ENCODE peak calls at places on chromosome 12, in four cellular contexts. One of them, this sample, is unnamed.

GRCh38 chr12:49872781-49873181 is 29.9 kb upstream of the BCDIN3D start:
- DNase-seq in KBM-7: no peak
- DNase-seq in NCI-H1092: no peak
- DNase-seq in frontal cortex: no peak
- DNase-seq in this sample: no peak

GRCh38 chr12:94229902-94230301 is 81.5 kb downstream of the PLXNC1 start:
- DNase-seq in KBM-7: no peak
- DNase-seq in frontal cortex: no peak
- DNase-seq in NCI-H1092: no peak
- DNase-seq in this sample: no peak

GRCh38 chr12:21219206-21219605 is 88.2 kb downstream of the SLCO1B1 start:
- DNase-seq in NCI-H1092: no peak
- DNase-seq in frontal cortex: no peak
- DNase-seq in KBM-7: no peak
- DNase-seq in this sample: no peak

GRCh38 chr12:26643532-26644315 is 189.3 kb downstream of the ITPR2 start:
- DNase-seq in NCI-H1092: no peak
- DNase-seq in frontal cortex: no peak
- DNase-seq in KBM-7: no peak
- DNase-seq in this sample: no peak

GRCh38 chr12:92064420-92064819 is 81.2 kb downstream of the BTG1 start:
- DNase-seq in frontal cortex: no peak
- DNase-seq in NCI-H1092: no peak
- DNase-seq in KBM-7: no peak
- DNase-seq in this sample: no peak

GRCh38 chr12:67457799-67458680 is 188.9 kb downstream of the CAND1 start:
- DNase-seq in KBM-7: peak
- DNase-seq in frontal cortex: no peak
- DNase-seq in NCI-H1092: no peak
- DNase-seq in this sample: no peak

GRCh38 chr12:46332260-46332659 is 40.3 kb downstream of the SLC38A2 start:
- DNase-seq in frontal cortex: no peak
- DNase-seq in NCI-H1092: no peak
- DNase-seq in KBM-7: no peak
- DNase-seq in this sample: no peak

GRCh38 chr12:18068355-18068754 is 21.6 kb downstream of the RERGL start:
- DNase-seq in frontal cortex: no peak
- DNase-seq in NCI-H1092: no peak
- DNase-seq in KBM-7: no peak
- DNase-seq in this sample: no peak

GRCh38 chr12:39605501-39605900 is 14.1 kb downstream of the ABCD2 start:
- DNase-seq in frontal cortex: no peak
- DNase-seq in NCI-H1092: no peak
- DNase-seq in KBM-7: no peak
- DNase-seq in this sample: no peak

GRCh38 chr12:106188249-106188648 is 49.5 kb upstream of the NUAK1 start:
- DNase-seq in frontal cortex: no peak
- DNase-seq in KBM-7: no peak
- DNase-seq in NCI-H1092: no peak
- DNase-seq in this sample: no peak

GRCh38 chr12:21527451-21528180 is 1.5 kb downstream of the SPX start:
- DNase-seq in frontal cortex: peak
- DNase-seq in KBM-7: peak
- DNase-seq in NCI-H1092: peak
- DNase-seq in this sample: peak

GRCh38 chr12:2169489-2169888 is 116.7 kb downstream of the CACNA1C start:
- DNase-seq in NCI-H1092: no peak
- DNase-seq in KBM-7: no peak
- DNase-seq in frontal cortex: no peak
- DNase-seq in this sample: no peak

GRCh38 chr12:79452906-79453305 is 237.9 kb downstream of the PAWR start:
- DNase-seq in KBM-7: no peak
- DNase-seq in NCI-H1092: no peak
- DNase-seq in frontal cortex: no peak
- DNase-seq in this sample: no peak

GRCh38 chr12:132137483-132138125 is 6.5 kb downstream of the DDX51 start:
- DNase-seq in NCI-H1092: no peak
- DNase-seq in frontal cortex: no peak
- DNase-seq in KBM-7: no peak
- DNase-seq in this sample: no peak

GRCh38 chr12:21337959-21338704 is 3.4 kb upstream of the SLCO1A2 start:
- DNase-seq in frontal cortex: no peak
- DNase-seq in KBM-7: no peak
- DNase-seq in NCI-H1092: no peak
- DNase-seq in this sample: no peak

GRCh38 chr12:82756303-82756702 is 69.6 kb downstream of the TMTC2 start:
- DNase-seq in NCI-H1092: no peak
- DNase-seq in frontal cortex: no peak
- DNase-seq in KBM-7: no peak
- DNase-seq in this sample: no peak

GRCh38 chr12:116916714-116917114 is 6.0 kb downstream of the FBXW8 start:
- DNase-seq in KBM-7: peak
- DNase-seq in frontal cortex: no peak
- DNase-seq in NCI-H1092: no peak
- DNase-seq in this sample: no peak

GRCh38 chr12:63904653-63905052 is 60.2 kb downstream of the SRGAP1 start:
- DNase-seq in frontal cortex: no peak
- DNase-seq in KBM-7: no peak
- DNase-seq in NCI-H1092: no peak
- DNase-seq in this sample: no peak

GRCh38 chr12:127025545-127025944 is 1241.4 kb upstream of the TMEM132C start:
- DNase-seq in KBM-7: no peak
- DNase-seq in NCI-H1092: no peak
- DNase-seq in frontal cortex: no peak
- DNase-seq in this sample: no peak

GRCh38 chr12:114530417-114530816 is 124.5 kb upstream of the TBX5 start:
- DNase-seq in frontal cortex: no peak
- DNase-seq in NCI-H1092: no peak
- DNase-seq in KBM-7: no peak
- DNase-seq in this sample: no peak

GRCh38 chr12:120584343-120585149 is 3.3 kb upstream of the POP5 start:
- DNase-seq in KBM-7: peak
- DNase-seq in frontal cortex: peak
- DNase-seq in NCI-H1092: no peak
- DNase-seq in this sample: peak

GRCh38 chr12:92208613-92209121 is 63.0 kb upstream of the BTG1 start:
- DNase-seq in frontal cortex: peak
- DNase-seq in NCI-H1092: no peak
- DNase-seq in KBM-7: peak
- DNase-seq in this sample: no peak

GRCh38 chr12:18320036-18320617 is 58.8 kb downstream of the PIK3C2G start:
- DNase-seq in frontal cortex: no peak
- DNase-seq in NCI-H1092: peak
- DNase-seq in KBM-7: peak
- DNase-seq in this sample: no peak

GRCh38 chr12:102172436-102172835 is 25.2 kb downstream of the PMCH start:
- DNase-seq in NCI-H1092: no peak
- DNase-seq in frontal cortex: no peak
- DNase-seq in KBM-7: no peak
- DNase-seq in this sample: no peak

GRCh38 chr12:12997734-12998133 is 2.3 kb downstream of the HEBP1 start:
- DNase-seq in frontal cortex: no peak
- DNase-seq in NCI-H1092: no peak
- DNase-seq in KBM-7: no peak
- DNase-seq in this sample: no peak

GRCh38 chr12:43805149-43805856 is 814 bp downstream of the TWF1 start:
- DNase-seq in NCI-H1092: no peak
- DNase-seq in KBM-7: no peak
- DNase-seq in frontal cortex: no peak
- DNase-seq in this sample: no peak

GRCh38 chr12:83893101-83893500 is 1019.5 kb downstream of the SLC6A15 start:
- DNase-seq in NCI-H1092: no peak
- DNase-seq in frontal cortex: no peak
- DNase-seq in KBM-7: no peak
- DNase-seq in this sample: no peak

GRCh38 chr12:39429809-39430208 is 13.1 kb downstream of the KIF21A start:
- DNase-seq in frontal cortex: no peak
- DNase-seq in KBM-7: no peak
- DNase-seq in NCI-H1092: no peak
- DNase-seq in this sample: no peak

GRCh38 chr12:105995986-105996385 is 142.8 kb downstream of the NUAK1 start:
- DNase-seq in NCI-H1092: no peak
- DNase-seq in KBM-7: no peak
- DNase-seq in frontal cortex: no peak
- DNase-seq in this sample: no peak

GRCh38 chr12:46555379-46555778 is 182.8 kb upstream of the SLC38A2 start:
- DNase-seq in NCI-H1092: no peak
- DNase-seq in KBM-7: no peak
- DNase-seq in frontal cortex: no peak
- DNase-seq in this sample: no peak

GRCh38 chr12:11633968-11634367 is 15.5 kb upstream of the ETV6 start:
- DNase-seq in KBM-7: no peak
- DNase-seq in frontal cortex: no peak
- DNase-seq in NCI-H1092: no peak
- DNase-seq in this sample: no peak

GRCh38 chr12:61213646-61214045 is 1046.6 kb upstream of the USP15 start:
- DNase-seq in frontal cortex: no peak
- DNase-seq in KBM-7: no peak
- DNase-seq in NCI-H1092: no peak
- DNase-seq in this sample: no peak